ENCODE peak calls at places on chromosomes 13 and 19, in six cellular contexts. One of them, this sample, is unnamed.

GRCh38 chr19:21432590-21432989 is 35.7 kb downstream of the ZNF493 start:
- DNase-seq in mesenchymal stem cell: no peak
- DNase-seq in mesendoderm: no peak
- DNase-seq in H1: no peak
- DNase-seq in IMR-90: no peak
- DNase-seq in H9: no peak
- DNase-seq in this sample: no peak

GRCh38 chr13:88136098-88136790 is 465.1 kb downstream of the SLITRK5 start:
- DNase-seq in mesendoderm: no peak
- DNase-seq in IMR-90: no peak
- DNase-seq in H1: no peak
- DNase-seq in mesenchymal stem cell: no peak
- DNase-seq in H9: no peak
- DNase-seq in this sample: no peak

GRCh38 chr13:110304256-110304655 is 2.7 kb downstream of the COL4A1 start:
- DNase-seq in mesendoderm: no peak
- DNase-seq in H9: peak; percentile 14
- DNase-seq in IMR-90: peak; percentile 70
- DNase-seq in mesenchymal stem cell: peak; percentile 84
- DNase-seq in H1: no peak
- DNase-seq in this sample: no peak

GRCh38 chr19:54430306-54431254 is 15.3 kb downstream of the TTYH1 start:
- DNase-seq in mesenchymal stem cell: peak; percentile 68
- DNase-seq in IMR-90: no peak
- DNase-seq in H9: peak; percentile 85
- DNase-seq in mesendoderm: peak; percentile 91
- DNase-seq in H1: peak; percentile 94
- DNase-seq in this sample: no peak

GRCh38 chr19:2648528-2648937 is 54.0 kb downstream of the GNG7 start:
- DNase-seq in mesenchymal stem cell: peak; percentile 73
- DNase-seq in H1: peak; percentile 88
- DNase-seq in H9: peak; percentile 76
- DNase-seq in IMR-90: peak; percentile 74
- DNase-seq in mesendoderm: peak; percentile 73
- DNase-seq in this sample: peak; percentile 65

GRCh38 chr13:35787937-35788336 is 311.4 kb upstream of the MAB21L1 start:
- DNase-seq in H1: no peak
- DNase-seq in IMR-90: no peak
- DNase-seq in mesenchymal stem cell: no peak
- DNase-seq in mesendoderm: peak; percentile 68
- DNase-seq in H9: no peak
- DNase-seq in this sample: no peak

GRCh38 chr19:16327911-16328823 is 3.5 kb downstream of the KLF2 start:
- DNase-seq in mesendoderm: no peak
- DNase-seq in IMR-90: peak; percentile 86
- DNase-seq in mesenchymal stem cell: peak; percentile 92
- DNase-seq in H1: no peak
- DNase-seq in H9: no peak
- DNase-seq in this sample: no peak

GRCh38 chr19:53583181-53583580 is 45.2 kb downstream of the ZNF331 start:
- DNase-seq in mesenchymal stem cell: no peak
- DNase-seq in H1: no peak
- DNase-seq in H9: no peak
- DNase-seq in IMR-90: no peak
- DNase-seq in mesendoderm: no peak
- DNase-seq in this sample: no peak

GRCh38 chr19:17775991-17776803 is 18.7 kb upstream of the B3GNT3 start:
- DNase-seq in IMR-90: peak; percentile 6
- DNase-seq in mesenchymal stem cell: no peak
- DNase-seq in H1: no peak
- DNase-seq in mesendoderm: no peak
- DNase-seq in H9: no peak
- DNase-seq in this sample: no peak

GRCh38 chr19:58395220-58395978 is at the start of gene RNF225:
- DNase-seq in mesendoderm: peak; percentile 79
- DNase-seq in IMR-90: no peak
- DNase-seq in H9: peak; percentile 88
- DNase-seq in mesenchymal stem cell: no peak
- DNase-seq in H1: peak; percentile 83
- DNase-seq in this sample: no peak

GRCh38 chr13:73842621-73843020 is 291.6 kb downstream of the KLF12 start:
- DNase-seq in mesendoderm: no peak
- DNase-seq in H1: no peak
- DNase-seq in IMR-90: peak; percentile 37
- DNase-seq in H9: no peak
- DNase-seq in mesenchymal stem cell: no peak
- DNase-seq in this sample: no peak

GRCh38 chr19:8403820-8404109 is 9.3 kb upstream of the MARCHF2 start:
- DNase-seq in mesendoderm: no peak
- DNase-seq in IMR-90: no peak
- DNase-seq in mesenchymal stem cell: no peak
- DNase-seq in H9: no peak
- DNase-seq in H1: no peak
- DNase-seq in this sample: no peak

GRCh38 chr19:1237754-1238372 is at the start of gene CBARP:
- DNase-seq in IMR-90: no peak
- DNase-seq in H1: peak; percentile 61
- DNase-seq in H9: no peak
- DNase-seq in mesenchymal stem cell: no peak
- DNase-seq in mesendoderm: no peak
- DNase-seq in this sample: no peak

DNA sequence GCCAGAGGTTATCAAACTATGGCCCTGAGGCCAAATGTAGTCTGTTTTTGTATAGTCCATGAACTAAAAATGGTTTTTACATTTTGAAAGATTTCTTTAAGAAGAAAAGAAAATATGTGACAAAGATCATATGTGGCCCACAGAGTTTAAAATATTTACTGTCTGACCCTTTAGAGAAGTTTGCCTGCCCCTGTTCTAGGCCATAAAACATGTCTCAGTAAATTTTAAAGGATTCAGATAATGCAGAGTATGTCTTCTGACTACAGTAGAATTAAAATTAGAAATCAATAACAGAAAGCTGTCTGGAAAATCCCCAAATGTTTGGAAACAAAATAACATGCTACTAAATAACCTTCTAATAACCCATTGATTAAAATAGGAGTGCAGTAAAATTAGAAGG is 86.3 kb downstream of the KCNRG start:
- DNase-seq in mesendoderm: no peak
- DNase-seq in mesenchymal stem cell: no peak
- DNase-seq in H9: no peak
- DNase-seq in H1: no peak
- DNase-seq in IMR-90: no peak
- DNase-seq in this sample: no peak
- H2BK15ac ChIP-seq in mesendoderm: no peak overlapping the region
- H2BK15ac ChIP-seq in mesenchymal stem cell: no peak overlapping the region
- H2BK15ac ChIP-seq in H9: no peak overlapping the region
- H2BK15ac ChIP-seq in H1: no peak overlapping the region
- H2BK15ac ChIP-seq in IMR-90: no peak overlapping the region
- H2BK15ac ChIP-seq in this sample: no peak overlapping the region

GRCh38 chr13:31978021-31978420 is 53.6 kb upstream of the FRY start:
- DNase-seq in mesenchymal stem cell: no peak
- DNase-seq in IMR-90: no peak
- DNase-seq in mesendoderm: no peak
- DNase-seq in H9: no peak
- DNase-seq in H1: no peak
- DNase-seq in this sample: no peak
- H2BK15ac ChIP-seq in mesenchymal stem cell: no peak overlapping the region
- H2BK15ac ChIP-seq in IMR-90: no peak overlapping the region
- H2BK15ac ChIP-seq in mesendoderm: no peak overlapping the region
- H2BK15ac ChIP-seq in H9: no peak overlapping the region
- H2BK15ac ChIP-seq in H1: no peak overlapping the region
- H2BK15ac ChIP-seq in this sample: no peak overlapping the region

GRCh38 chr19:5562280-5562679 is 5.5 kb downstream of the TINCR start:
- DNase-seq in mesenchymal stem cell: no peak
- DNase-seq in IMR-90: no peak
- DNase-seq in H9: no peak
- DNase-seq in mesendoderm: no peak
- DNase-seq in H1: no peak
- DNase-seq in this sample: no peak

GRCh38 chr19:5563941-5564612 is 3.7 kb downstream of the TINCR start:
- DNase-seq in mesendoderm: peak; percentile 77
- DNase-seq in IMR-90: peak; percentile 37
- DNase-seq in H9: no peak
- DNase-seq in mesenchymal stem cell: peak; percentile 67
- DNase-seq in H1: no peak
- DNase-seq in this sample: no peak

GRCh38 chr19:5561559-5561958 is 6.2 kb downstream of the TINCR start:
- DNase-seq in mesenchymal stem cell: no peak
- DNase-seq in H1: no peak
- DNase-seq in H9: no peak
- DNase-seq in mesendoderm: no peak
- DNase-seq in IMR-90: no peak
- DNase-seq in this sample: no peak

GRCh38 chr19:5564930-5565329 is 2.8 kb downstream of the TINCR start:
- DNase-seq in H1: no peak
- DNase-seq in H9: no peak
- DNase-seq in mesenchymal stem cell: no peak
- DNase-seq in IMR-90: no peak
- DNase-seq in mesendoderm: no peak
- DNase-seq in this sample: no peak

GRCh38 chr19:5563008-5563431 is 4.7 kb downstream of the TINCR start:
- DNase-seq in H9: peak; percentile 77
- DNase-seq in mesenchymal stem cell: no peak
- DNase-seq in IMR-90: no peak
- DNase-seq in mesendoderm: peak; percentile 54
- DNase-seq in H1: peak; percentile 66
- DNase-seq in this sample: no peak
- H2BK15ac ChIP-seq in H9: no peak overlapping the region
- H2BK15ac ChIP-seq in mesenchymal stem cell: no peak overlapping the region
- H2BK15ac ChIP-seq in IMR-90: no peak overlapping the region
- H2BK15ac ChIP-seq in mesendoderm: no peak overlapping the region
- H2BK15ac ChIP-seq in H1: no peak overlapping the region
- H2BK15ac ChIP-seq in this sample: no peak overlapping the region

GRCh38 chr13:49373699-49374098 is 70.2 kb downstream of the CAB39L start:
- DNase-seq in mesenchymal stem cell: no peak
- DNase-seq in IMR-90: peak; percentile 42
- DNase-seq in H1: no peak
- DNase-seq in mesendoderm: no peak
- DNase-seq in H9: no peak
- DNase-seq in this sample: no peak
- H2BK15ac ChIP-seq in mesenchymal stem cell: no peak overlapping the region
- H2BK15ac ChIP-seq in IMR-90: no peak overlapping the region
- H2BK15ac ChIP-seq in H1: no peak overlapping the region
- H2BK15ac ChIP-seq in mesendoderm: no peak overlapping the region
- H2BK15ac ChIP-seq in H9: no peak overlapping the region
- H2BK15ac ChIP-seq in this sample: no peak overlapping the region

DNA sequence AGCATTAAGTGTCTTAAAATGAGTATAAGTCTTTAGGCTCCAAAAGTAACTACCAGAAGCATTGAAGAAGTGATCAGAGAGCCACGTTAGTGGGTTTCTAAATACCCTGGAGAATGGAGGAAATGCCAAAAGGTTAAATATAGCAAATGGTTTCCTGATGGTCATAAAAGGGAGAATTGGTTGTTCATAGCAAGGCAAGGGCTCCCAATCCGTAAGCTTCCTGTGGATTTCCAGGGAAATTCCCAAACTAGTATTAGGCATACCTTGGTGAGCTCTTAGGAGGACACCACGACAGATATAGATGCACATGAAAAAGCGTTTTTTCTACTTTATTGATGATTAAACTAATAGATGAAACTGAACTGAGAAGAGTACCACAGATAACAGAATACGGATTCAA is 410.9 kb downstream of the FOXO1 start:
- DNase-seq in H9: no peak
- DNase-seq in H1: no peak
- DNase-seq in IMR-90: no peak
- DNase-seq in mesenchymal stem cell: no peak
- DNase-seq in mesendoderm: no peak
- DNase-seq in this sample: no peak
- H2BK15ac ChIP-seq in H9: no peak overlapping the region
- H2BK15ac ChIP-seq in H1: no peak overlapping the region
- H2BK15ac ChIP-seq in IMR-90: no peak overlapping the region
- H2BK15ac ChIP-seq in mesenchymal stem cell: no peak overlapping the region
- H2BK15ac ChIP-seq in mesendoderm: no peak overlapping the region
- H2BK15ac ChIP-seq in this sample: no peak overlapping the region

GRCh38 chr19:50794074-50794777 is 4.0 kb downstream of the ACP4 start:
- DNase-seq in H9: no peak
- DNase-seq in H1: peak; percentile 63
- DNase-seq in mesendoderm: no peak
- DNase-seq in IMR-90: no peak
- DNase-seq in mesenchymal stem cell: no peak
- DNase-seq in this sample: no peak
- H2BK15ac ChIP-seq in H9: no peak overlapping the region
- H2BK15ac ChIP-seq in H1: no peak overlapping the region
- H2BK15ac ChIP-seq in mesendoderm: no peak overlapping the region
- H2BK15ac ChIP-seq in IMR-90: no peak overlapping the region
- H2BK15ac ChIP-seq in mesenchymal stem cell: no peak overlapping the region
- H2BK15ac ChIP-seq in this sample: no peak overlapping the region

This sample was measured in neuronal stem cell.